ENCODE peak calls at places on chromosomes 1 and 21, in ten cellular contexts. J, Y, H, W, C, Q, R, S, B and O are unnamed samples.

GRCh38 chr1:57591854-57592253 is 168.0 kb upstream of the DAB1 start:
- DNase-seq in Y (no peak), Q (no peak), C (no peak), S (no peak), J (no peak), B (no peak), H (no peak), R (no peak), W (no peak), O (no peak)

GRCh38 chr1:193437785-193438184 is 251.4 kb upstream of the B3GALT2 start:
- DNase-seq in H (peak), W (no peak), C (no peak), R (no peak), J (no peak), Q (no peak), S (no peak), Y (no peak), B (no peak), O (no peak)

GRCh38 chr1:14996133-14997050 is 157.2 kb upstream of the TMEM51 start:
- DNase-seq in Y (no peak), H (peak), J (no peak), R (no peak), B (no peak), W (no peak), C (no peak), Q (no peak), S (no peak), O (no peak)

GRCh38 chr1:22309572-22309971 is 142.1 kb upstream of the ZBTB40 start:
- DNase-seq in B (no peak), H (no peak), W (no peak), Q (no peak), C (no peak), S (no peak), R (no peak), Y (no peak), J (no peak), O (no peak)

GRCh38 chr1:78101514-78101913 is 55.7 kb downstream of the GIPC2 start:
- DNase-seq in Y (no peak), S (peak), B (no peak), C (no peak), Q (no peak), W (no peak), R (no peak), J (peak), H (peak), O (peak)

GRCh38 chr1:213125686-213126085 is 74.6 kb downstream of the RPS6KC1 start:
- DNase-seq in R (no peak), H (no peak), C (no peak), B (no peak), W (no peak), S (no peak), Y (no peak), J (no peak), Q (no peak), O (no peak)

GRCh38 chr1:216306830-216307229 is 116.4 kb downstream of the USH2A start:
- DNase-seq in C (no peak), B (no peak), H (no peak), Y (no peak), R (no peak), Q (no peak), S (no peak), J (no peak), W (no peak), O (no peak)

GRCh38 chr21:46667735-46668380 is 32.4 kb downstream of the PRMT2 start:
- DNase-seq in B (peak), Q (no peak), H (no peak), J (no peak), Y (no peak), C (no peak), S (no peak), W (no peak), R (peak), O (no peak)

GRCh38 chr1:187763976-187764375 is 935.2 kb downstream of the PLA2G4A start:
- DNase-seq in W (no peak), Y (no peak), J (no peak), Q (no peak), C (no peak), B (no peak), H (peak), S (no peak), R (no peak), O (peak)

GRCh38 chr21:46374761-46375389 is 50.9 kb downstream of the PCNT start:
- DNase-seq in W (no peak), C (no peak), R (no peak), J (no peak), S (no peak), H (no peak), Y (no peak), B (no peak), Q (no peak), O (no peak)

GRCh38 chr1:93694833-93695232 is 13.2 kb upstream of the BCAR3 start:
- DNase-seq in W (no peak), B (no peak), S (no peak), J (no peak), Y (no peak), H (peak), C (no peak), R (no peak), Q (no peak), O (no peak)

GRCh38 chr1:153553096-153553495 is 4.0 kb upstream of the S100A3 start:
- DNase-seq in C (no peak), H (no peak), Y (no peak), R (no peak), J (no peak), B (no peak), S (no peak), W (no peak), Q (no peak), O (no peak)

GRCh38 chr1:225670806-225671733 is 18.1 kb upstream of the ENAH start:
- DNase-seq in C (no peak), J (no peak), R (no peak), H (peak), Q (no peak), Y (no peak), S (no peak), W (no peak), B (no peak), O (no peak)

GRCh38 chr1:183033205-183033604 is 10.0 kb downstream of the LAMC1 start:
- DNase-seq in Q (no peak), H (peak), J (no peak), W (no peak), R (no peak), Y (no peak), C (no peak), B (no peak), S (no peak), O (no peak)

GRCh38 chr1:16266411-16267118 is 29.6 kb upstream of the CPLANE2 start:
- DNase-seq in Y (no peak), W (no peak), Q (no peak), C (no peak), B (no peak), J (no peak), H (peak), R (no peak), S (no peak), O (no peak)

GRCh38 chr1:34188418-34188817 is 11.7 kb downstream of the C1orf94 start:
- DNase-seq in Y (no peak), S (no peak), J (no peak), Q (no peak), R (peak), H (no peak), C (peak), W (no peak), B (no peak), O (no peak)

GRCh38 chr1:68327414-68327813 is 95.1 kb upstream of the WLS start:
- DNase-seq in C (no peak), Y (no peak), W (no peak), S (peak), J (no peak), Q (no peak), R (no peak), B (no peak), H (no peak), O (no peak)

GRCh38 chr1:61808968-61809367 is 66.7 kb downstream of the PATJ start:
- DNase-seq in H (peak), Y (no peak), Q (no peak), W (no peak), R (no peak), J (no peak), S (no peak), B (no peak), C (no peak), O (peak)

GRCh38 chr1:192167941-192168685 is 9.9 kb downstream of the RGS18 start:
- DNase-seq in R (no peak), B (no peak), Q (no peak), S (no peak), Y (no peak), C (no peak), W (no peak), J (no peak), H (no peak), O (no peak)

GRCh38 chr1:22790232-22791008 is 79.8 kb downstream of the EPHB2 start:
- DNase-seq in R (no peak), H (no peak), S (no peak), Y (no peak), W (no peak), C (no peak), Q (no peak), J (no peak), B (no peak), O (no peak)

GRCh38 chr1:161266096-161266679 is 7.6 kb downstream of the PCP4L1 start:
- DNase-seq in Y (no peak), H (peak), B (no peak), W (no peak), R (no peak), Q (no peak), C (no peak), S (no peak), J (no peak), O (no peak)

GRCh38 chr1:5271264-5271663 is 616.9 kb downstream of the AJAP1 start:
- DNase-seq in S (no peak), H (no peak), R (no peak), W (no peak), Q (no peak), J (peak), Y (no peak), C (no peak), B (no peak), O (no peak)